ENCODE peak calls at places on chromosome 17, in nine cellular contexts. F is RPMI7951; I is NCI-H82; M is non-pigmented ciliary epithelial cell; G is stimulated activated CD8-positive, alpha-beta memory T cell treated with anti-CD3 and anti-CD28 coated beads, Interleukin-4, amount 100 ng/mL, for 24 hours; P is HFF-Myc; O is stromal cell of bone marrow; J is SJSA1; L is cardiac muscle cell. K is an unnamed sample.

GRCh38 chr17:39863918-39864746 is at the start of gene IKZF3:
- DNase-seq in F (peak), I (peak), M (no peak), G (peak), P (no peak), O (no peak), J (no peak), L (peak), K (no peak)

GRCh38 chr17:57625957-57626356 is 119.1 kb downstream of the CCDC182 start:
- DNase-seq in F (no peak), I (no peak), M (no peak), G (no peak), P (no peak), O (no peak), J (no peak), L (no peak), K (no peak)

GRCh38 chr17:901964-902363 is 77.6 kb downstream of the NXN start:
- DNase-seq in F (no peak), I (no peak), M (no peak), G (no peak), P (no peak), O (no peak), J (no peak), L (no peak), K (no peak)

GRCh38 chr17:39236981-39237441 is 11.3 kb upstream of the STAC2 start:
- DNase-seq in F (no peak), I (no peak), M (no peak), G (no peak), P (no peak), O (no peak), J (no peak), L (no peak), K (no peak)

GRCh38 chr17:53950207-53950857 is 127.6 kb downstream of the KIF2B start:
- DNase-seq in F (no peak), I (peak), M (no peak), G (no peak), P (no peak), O (no peak), J (no peak), L (peak), K (no peak)

GRCh38 chr17:27975146-27976011 is 67.1 kb upstream of the NLK start:
- DNase-seq in F (peak), I (peak), M (no peak), G (no peak), P (peak), O (no peak), J (no peak), L (no peak), K (no peak)

GRCh38 chr17:68294617-68295016 is 3.3 kb downstream of the ARSG start:
- DNase-seq in F (no peak), I (no peak), M (no peak), G (no peak), P (no peak), O (no peak), J (no peak), L (no peak), K (no peak)

GRCh38 chr17:66441012-66441703 is 138.7 kb downstream of the PRKCA start:
- DNase-seq in F (no peak), I (no peak), M (no peak), G (no peak), P (no peak), O (no peak), J (no peak), L (no peak), K (peak)

GRCh38 chr17:54408741-54409140 is 491.9 kb upstream of the TOM1L1 start:
- DNase-seq in F (no peak), I (no peak), M (no peak), G (no peak), P (no peak), O (no peak), J (no peak), L (no peak), K (no peak)

GRCh38 chr17:54813896-54814295 is 86.8 kb upstream of the TOM1L1 start:
- DNase-seq in F (no peak), I (no peak), M (no peak), G (no peak), P (no peak), O (no peak), J (no peak), L (no peak), K (no peak)

GRCh38 chr17:44308865-44309264 is 464 bp downstream of the RUNDC3A start:
- DNase-seq in F (no peak), I (peak), M (no peak), G (no peak), P (no peak), O (no peak), J (no peak), L (no peak), K (no peak)

GRCh38 chr17:15920758-15921239 is 24.1 kb upstream of the ADORA2B start:
- DNase-seq in F (peak), I (no peak), M (peak), G (no peak), P (peak), O (peak), J (peak), L (no peak), K (peak)

GRCh38 chr17:74211141-74211928 is 2.0 kb upstream of the TTYH2 start:
- DNase-seq in F (no peak), I (peak), M (no peak), G (no peak), P (no peak), O (no peak), J (no peak), L (peak), K (no peak)

GRCh38 chr17:11538366-11538765 is 59.9 kb upstream of the DNAH9 start:
- DNase-seq in F (no peak), I (no peak), M (no peak), G (no peak), P (no peak), O (no peak), J (no peak), L (no peak), K (no peak)

GRCh38 chr17:38702900-38703741 is 2.0 kb upstream of the MLLT6 start:
- DNase-seq in F (no peak), I (no peak), M (no peak), G (no peak), P (no peak), O (no peak), J (no peak), L (no peak), K (no peak)

GRCh38 chr17:21081967-21082366 is 39.2 kb upstream of the USP22 start:
- DNase-seq in F (no peak), I (peak), M (no peak), G (no peak), P (no peak), O (no peak), J (no peak), L (no peak), K (no peak)

GRCh38 chr17:20122236-20122879 is 113.2 kb downstream of the SPECC1 start:
- DNase-seq in F (no peak), I (peak), M (no peak), G (no peak), P (no peak), O (no peak), J (no peak), L (no peak), K (no peak)

GRCh38 chr17:8621585-8621984 is 8.9 kb downstream of the MYH10 start:
- DNase-seq in F (peak), I (no peak), M (no peak), G (no peak), P (no peak), O (no peak), J (no peak), L (no peak), K (no peak)

GRCh38 chr17:78185981-78186688 is 717 bp downstream of the TK1 start:
- DNase-seq in F (peak), I (peak), M (no peak), G (no peak), P (no peak), O (no peak), J (peak), L (no peak), K (no peak)

GRCh38 chr17:80455328-80455710 is 21.1 kb downstream of the NPTX1 start:
- DNase-seq in F (peak), I (peak), M (no peak), G (peak), P (no peak), O (no peak), J (peak), L (peak), K (no peak)

GRCh38 chr17:48429638-48430586 is at the start of gene SKAP1:
- DNase-seq in F (no peak), I (no peak), M (no peak), G (peak), P (no peak), O (no peak), J (no peak), L (no peak), K (no peak)

GRCh38 chr17:79388556-79389295 is 222.1 kb downstream of the RBFOX3 start:
- DNase-seq in F (peak), I (peak), M (no peak), G (no peak), P (no peak), O (no peak), J (peak), L (peak), K (no peak)

GRCh38 chr17:82331345-82331939 is 2.1 kb downstream of the SECTM1 start:
- DNase-seq in F (no peak), I (no peak), M (no peak), G (no peak), P (no peak), O (no peak), J (no peak), L (no peak), K (no peak)

GRCh38 chr17:44383363-44383762 is 6.1 kb downstream of the ITGA2B start:
- DNase-seq in F (no peak), I (no peak), M (no peak), G (no peak), P (no peak), O (no peak), J (no peak), L (no peak), K (no peak)

GRCh38 chr17:3972281-3972731 is 8.1 kb upstream of the ATP2A3 start:
- DNase-seq in F (no peak), I (no peak), M (no peak), G (no peak), P (no peak), O (no peak), J (no peak), L (no peak), K (no peak)

GRCh38 chr17:8041249-8041928 is 2.5 kb downstream of the ALOX15B start:
- DNase-seq in F (peak), I (peak), M (peak), G (no peak), P (no peak), O (peak), J (no peak), L (peak), K (no peak)

GRCh38 chr17:33021731-33022408 is 30.2 kb downstream of the SPACA3 start:
- DNase-seq in F (no peak), I (peak), M (no peak), G (no peak), P (no peak), O (no peak), J (no peak), L (peak), K (no peak)

K was measured in keratinocyte.